ENCODE peak calls at places on chromosomes 5 and 9, in seven cellular contexts. One of them, this sample, is unnamed.

GRCh38 chr9:133702798-133703570 is 35.2 kb downstream of the SARDH start:
- DNase-seq in GM23338: peak; percentile 38
- DNase-seq in MM.1S: no peak
- DNase-seq in hepatocyte: no peak
- DNase-seq in GM23248: no peak
- DNase-seq in HCT116: no peak
- DNase-seq in PC-3: no peak
- DNase-seq in this sample: no peak

GRCh38 chr5:36535837-36536236 is 70.6 kb upstream of the SLC1A3 start:
- DNase-seq in hepatocyte: no peak
- DNase-seq in HCT116: no peak
- DNase-seq in GM23248: no peak
- DNase-seq in PC-3: no peak
- DNase-seq in GM23338: no peak
- DNase-seq in MM.1S: no peak
- DNase-seq in this sample: no peak

GRCh38 chr5:172637122-172637580 is 3.9 kb upstream of the NEURL1B start:
- DNase-seq in MM.1S: no peak
- DNase-seq in hepatocyte: no peak
- DNase-seq in HCT116: no peak
- DNase-seq in PC-3: no peak
- DNase-seq in GM23338: no peak
- DNase-seq in GM23248: no peak
- DNase-seq in this sample: no peak

GRCh38 chr5:118006229-118006628 is 982.1 kb downstream of the DTWD2 start:
- DNase-seq in hepatocyte: no peak
- DNase-seq in MM.1S: no peak
- DNase-seq in GM23248: no peak
- DNase-seq in PC-3: no peak
- DNase-seq in HCT116: no peak
- DNase-seq in GM23338: no peak
- DNase-seq in this sample: no peak

GRCh38 chr9:121345070-121345469 is 25.0 kb downstream of the STOM start:
- DNase-seq in hepatocyte: no peak
- DNase-seq in MM.1S: no peak
- DNase-seq in GM23338: no peak
- DNase-seq in HCT116: no peak
- DNase-seq in PC-3: no peak
- DNase-seq in GM23248: no peak
- DNase-seq in this sample: no peak

GRCh38 chr5:157059093-157059539 is at the start of gene HAVCR1:
- DNase-seq in GM23338: no peak
- DNase-seq in hepatocyte: peak; percentile 43
- DNase-seq in GM23248: no peak
- DNase-seq in MM.1S: no peak
- DNase-seq in HCT116: no peak
- DNase-seq in PC-3: no peak
- DNase-seq in this sample: no peak

GRCh38 chr9:75644649-75645048 is 245.8 kb upstream of the PCSK5 start:
- DNase-seq in PC-3: no peak
- DNase-seq in GM23338: no peak
- DNase-seq in HCT116: no peak
- DNase-seq in hepatocyte: no peak
- DNase-seq in GM23248: no peak
- DNase-seq in MM.1S: no peak
- DNase-seq in this sample: no peak

GRCh38 chr5:131068893-131069643 is 96.0 kb downstream of the HINT1 start:
- DNase-seq in MM.1S: peak; percentile 94
- DNase-seq in PC-3: no peak
- DNase-seq in GM23248: peak; percentile 3
- DNase-seq in hepatocyte: no peak
- DNase-seq in GM23338: no peak
- DNase-seq in HCT116: no peak
- DNase-seq in this sample: no peak

GRCh38 chr5:57324159-57324558 is 150.3 kb downstream of the GPBP1 start:
- DNase-seq in GM23248: no peak
- DNase-seq in PC-3: no peak
- DNase-seq in GM23338: no peak
- DNase-seq in hepatocyte: peak; percentile 50
- DNase-seq in HCT116: no peak
- DNase-seq in MM.1S: no peak
- DNase-seq in this sample: no peak

GRCh38 chr5:57358796-57359592 is 123.6 kb downstream of the ACTBL2 start:
- DNase-seq in hepatocyte: no peak
- DNase-seq in GM23248: no peak
- DNase-seq in MM.1S: no peak
- DNase-seq in GM23338: no peak
- DNase-seq in HCT116: no peak
- DNase-seq in PC-3: no peak
- DNase-seq in this sample: no peak

GRCh38 chr5:5658226-5658625 is 235.7 kb downstream of the ICE1 start:
- DNase-seq in GM23248: peak; percentile 70
- DNase-seq in MM.1S: peak; percentile 70
- DNase-seq in PC-3: peak; percentile 61
- DNase-seq in hepatocyte: peak; percentile 65
- DNase-seq in HCT116: no peak
- DNase-seq in GM23338: no peak
- DNase-seq in this sample: no peak

GRCh38 chr9:93968451-93969327 is 13.5 kb upstream of the BARX1 start:
- DNase-seq in hepatocyte: peak; percentile 73
- DNase-seq in PC-3: peak; percentile 54
- DNase-seq in MM.1S: no peak
- DNase-seq in GM23248: no peak
- DNase-seq in GM23338: no peak
- DNase-seq in HCT116: no peak
- DNase-seq in this sample: no peak

GRCh38 chr5:129367883-129368282 is 92.2 kb upstream of the ADAMTS19 start:
- DNase-seq in PC-3: no peak
- DNase-seq in HCT116: no peak
- DNase-seq in GM23338: no peak
- DNase-seq in hepatocyte: no peak
- DNase-seq in MM.1S: peak; percentile 20
- DNase-seq in GM23248: no peak
- DNase-seq in this sample: no peak

GRCh38 chr9:97848237-97848581 is 4.8 kb upstream of the FOXE1 start:
- DNase-seq in HCT116: no peak
- DNase-seq in PC-3: no peak
- DNase-seq in hepatocyte: no peak
- DNase-seq in MM.1S: no peak
- DNase-seq in GM23338: peak; percentile 74
- DNase-seq in GM23248: no peak
- DNase-seq in this sample: peak; percentile 63

GRCh38 chr9:97847474-97848236 is 5.4 kb upstream of the FOXE1 start:
- DNase-seq in GM23248: no peak
- DNase-seq in HCT116: no peak
- DNase-seq in PC-3: no peak
- DNase-seq in hepatocyte: no peak
- DNase-seq in MM.1S: no peak
- DNase-seq in GM23338: peak; percentile 10
- DNase-seq in this sample: no peak

GRCh38 chr9:97846347-97846746 is 6.7 kb upstream of the FOXE1 start:
- DNase-seq in hepatocyte: no peak
- DNase-seq in GM23248: no peak
- DNase-seq in HCT116: no peak
- DNase-seq in MM.1S: no peak
- DNase-seq in GM23338: peak; percentile 8
- DNase-seq in PC-3: no peak
- DNase-seq in this sample: no peak

GRCh38 chr9:97845130-97845529 is 7.9 kb upstream of the FOXE1 start:
- DNase-seq in hepatocyte: no peak
- DNase-seq in HCT116: no peak
- DNase-seq in GM23248: peak; percentile 45
- DNase-seq in GM23338: no peak
- DNase-seq in PC-3: no peak
- DNase-seq in MM.1S: no peak
- DNase-seq in this sample: no peak

GRCh38 chr9:97845763-97846162 is 7.3 kb upstream of the FOXE1 start:
- DNase-seq in MM.1S: no peak
- DNase-seq in PC-3: no peak
- DNase-seq in GM23248: no peak
- DNase-seq in HCT116: no peak
- DNase-seq in GM23338: no peak
- DNase-seq in hepatocyte: no peak
- DNase-seq in this sample: no peak
- TF ChIP-seq EZH2 in MM.1S: no peak
- TF ChIP-seq EZH2 in PC-3: no peak
- TF ChIP-seq EZH2 in GM23248: no peak
- TF ChIP-seq EZH2 in HCT116: no peak
- TF ChIP-seq EZH2 in GM23338: no peak
- TF ChIP-seq EZH2 in hepatocyte: no peak
- TF ChIP-seq EZH2 in this sample: no peak

GRCh38 chr9:99085949-99086948 is 18.7 kb upstream of the TGFBR1 start:
- DNase-seq in HCT116: no peak
- DNase-seq in hepatocyte: no peak
- DNase-seq in PC-3: no peak
- DNase-seq in GM23248: peak; percentile 89
- DNase-seq in MM.1S: no peak
- DNase-seq in GM23338: no peak
- DNase-seq in this sample: no peak
- TF ChIP-seq EZH2phosphoT487 in HCT116: no peak
- TF ChIP-seq EZH2phosphoT487 in hepatocyte: no peak
- TF ChIP-seq EZH2phosphoT487 in PC-3: no peak
- TF ChIP-seq EZH2phosphoT487 in GM23248: no peak
- TF ChIP-seq EZH2phosphoT487 in MM.1S: no peak
- TF ChIP-seq EZH2phosphoT487 in GM23338: no peak
- TF ChIP-seq EZH2phosphoT487 in this sample: no peak

DNA sequence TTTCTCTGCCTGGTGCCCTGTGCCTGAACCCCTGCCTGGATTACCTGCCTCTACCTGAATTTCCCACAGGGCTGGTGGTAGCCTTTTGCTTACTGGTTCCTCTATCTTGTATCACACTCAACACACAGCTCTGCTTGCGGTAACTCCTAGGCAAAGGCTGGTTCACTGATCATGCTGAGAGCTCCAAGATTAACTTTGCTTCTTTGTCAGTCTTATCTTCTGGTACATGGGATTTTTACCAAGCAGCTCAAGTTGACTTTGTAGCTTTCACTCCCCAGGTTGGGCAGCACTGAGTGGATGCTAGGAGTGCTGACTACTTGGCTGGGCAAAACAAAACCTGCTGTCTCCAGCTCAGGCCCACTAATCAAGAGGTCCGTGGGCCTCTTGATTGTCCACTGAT is 145.9 kb upstream of the GLRA1 start:
- DNase-seq in HCT116: no peak
- DNase-seq in PC-3: no peak
- DNase-seq in GM23248: no peak
- DNase-seq in MM.1S: no peak
- DNase-seq in hepatocyte: no peak
- DNase-seq in GM23338: no peak
- DNase-seq in this sample: no peak
- TF ChIP-seq EZH2 in HCT116: no peak
- TF ChIP-seq EZH2 in PC-3: no peak
- TF ChIP-seq EZH2 in GM23248: no peak
- TF ChIP-seq EZH2 in MM.1S: no peak
- TF ChIP-seq EZH2 in hepatocyte: no peak
- TF ChIP-seq EZH2 in GM23338: no peak
- TF ChIP-seq EZH2 in this sample: no peak

DNA sequence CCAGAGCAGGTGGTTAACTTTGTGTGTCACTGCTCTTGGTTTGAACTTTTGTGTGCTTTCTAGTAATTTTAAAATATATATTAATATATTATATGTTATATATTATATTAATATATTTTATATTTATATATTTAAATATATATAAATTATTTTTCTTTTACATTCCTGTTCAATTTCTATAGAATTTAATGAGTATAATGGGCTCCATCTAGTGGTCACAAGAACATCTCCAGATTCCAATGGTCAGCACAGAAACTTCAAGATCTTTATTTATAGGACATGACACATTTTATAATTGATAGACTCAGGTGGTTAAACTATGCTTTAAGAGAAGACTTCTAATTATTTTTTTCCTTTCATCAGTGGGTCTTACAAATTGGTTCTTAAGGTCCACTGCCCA is 39.1 kb downstream of the COL23A1 start:
- DNase-seq in HCT116: peak; percentile 12
- DNase-seq in GM23248: peak; percentile 57
- DNase-seq in MM.1S: peak; percentile 18
- DNase-seq in hepatocyte: no peak
- DNase-seq in PC-3: peak; percentile 60
- DNase-seq in GM23338: peak; percentile 45
- DNase-seq in this sample: no peak
- TF ChIP-seq EZH2phosphoT487 in HCT116: no peak
- TF ChIP-seq EZH2phosphoT487 in GM23248: no peak
- TF ChIP-seq EZH2phosphoT487 in MM.1S: no peak
- TF ChIP-seq EZH2phosphoT487 in hepatocyte: no peak
- TF ChIP-seq EZH2phosphoT487 in PC-3: no peak
- TF ChIP-seq EZH2phosphoT487 in GM23338: no peak
- TF ChIP-seq EZH2phosphoT487 in this sample: no peak

GRCh38 chr9:130665029-130665430 is 636 bp downstream of the PRDM12 start:
- DNase-seq in MM.1S: no peak
- DNase-seq in GM23338: no peak
- DNase-seq in PC-3: no peak
- DNase-seq in HCT116: no peak
- DNase-seq in GM23248: no peak
- DNase-seq in hepatocyte: no peak
- DNase-seq in this sample: peak; percentile 55
- TF ChIP-seq EZH2 in MM.1S: no peak
- TF ChIP-seq EZH2 in GM23338: no peak
- TF ChIP-seq EZH2 in PC-3: no peak
- TF ChIP-seq EZH2 in HCT116: no peak
- TF ChIP-seq EZH2 in GM23248: no peak
- TF ChIP-seq EZH2 in hepatocyte: peak; percentile 99
- TF ChIP-seq EZH2 in this sample: peak; percentile 91

GRCh38 chr5:103075442-103075841 is 44.5 kb downstream of the GIN1 start:
- DNase-seq in hepatocyte: no peak
- DNase-seq in GM23248: no peak
- DNase-seq in HCT116: no peak
- DNase-seq in PC-3: no peak
- DNase-seq in GM23338: no peak
- DNase-seq in MM.1S: no peak
- DNase-seq in this sample: no peak
- TF ChIP-seq EZH2phosphoT487 in hepatocyte: no peak
- TF ChIP-seq EZH2phosphoT487 in GM23248: no peak
- TF ChIP-seq EZH2phosphoT487 in HCT116: no peak
- TF ChIP-seq EZH2phosphoT487 in PC-3: no peak
- TF ChIP-seq EZH2phosphoT487 in GM23338: no peak
- TF ChIP-seq EZH2phosphoT487 in MM.1S: no peak
- TF ChIP-seq EZH2phosphoT487 in this sample: no peak

DNA sequence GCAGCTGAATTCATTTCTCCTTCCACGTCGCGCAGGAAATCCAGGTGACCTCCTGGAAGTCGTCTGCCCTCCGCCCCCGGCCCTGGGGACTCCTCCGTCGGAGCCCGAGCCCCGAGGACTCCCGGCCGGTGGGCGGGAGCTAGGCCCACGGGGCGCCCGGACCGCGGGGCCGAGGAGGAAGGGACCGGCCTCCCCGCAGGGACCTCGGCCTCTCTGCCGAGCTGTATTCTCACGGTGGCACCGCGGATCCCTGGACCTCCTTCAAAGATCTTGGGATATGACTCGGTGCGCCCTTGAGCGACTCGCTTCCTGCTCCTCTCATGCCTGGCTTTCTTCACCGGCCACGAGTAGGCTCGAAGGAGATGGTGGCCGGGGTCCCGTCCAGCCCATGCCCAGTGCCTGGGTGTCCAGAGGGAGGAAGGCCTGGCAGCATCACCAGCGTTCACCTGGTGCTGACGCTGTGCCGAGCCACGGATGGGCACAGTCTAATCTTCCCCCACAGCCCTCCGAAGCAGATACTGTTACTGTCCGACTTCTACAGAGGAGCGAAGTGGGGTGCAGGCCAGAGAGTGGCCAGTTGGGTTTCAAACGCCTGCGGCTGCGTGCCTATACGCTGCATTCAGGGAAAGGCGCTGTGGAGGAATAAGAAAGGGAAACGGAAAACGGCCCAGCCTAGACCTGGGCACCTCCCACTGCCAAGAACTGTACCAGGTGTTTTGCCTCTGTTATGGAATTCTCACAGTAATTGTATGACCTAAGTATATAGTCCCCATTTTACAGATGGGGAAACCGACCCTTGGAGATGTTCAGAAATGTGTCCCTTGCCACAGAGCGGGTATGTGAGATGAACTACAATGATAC is 47.3 kb downstream of the PAX5 start:
- DNase-seq in GM23338: peak; percentile 50
- DNase-seq in hepatocyte: no peak
- DNase-seq in HCT116: no peak
- DNase-seq in MM.1S: no peak
- DNase-seq in GM23248: peak; percentile 28
- DNase-seq in PC-3: no peak
- DNase-seq in this sample: peak; percentile 39
- TF ChIP-seq EZH2 in GM23338: peak; percentile 86
- TF ChIP-seq EZH2 in hepatocyte: peak; percentile 66
- TF ChIP-seq EZH2 in HCT116: no peak
- TF ChIP-seq EZH2 in MM.1S: no peak
- TF ChIP-seq EZH2 in GM23248: no peak
- TF ChIP-seq EZH2 in PC-3: no peak
- TF ChIP-seq EZH2 in this sample: peak; percentile 83

This sample was measured in neural progenitor cell.